ENCODE peak calls at places on chromosomes 6 and 20, in eight cellular contexts. W is PC-3, Q is thoracic aorta, Y is mammary epithelial cell, X is Karpas-422, O is fibroblast of lung, F is mucosa of descending colon, E is astrocyte. Z is an unnamed sample.

GRCh38 chr6:90895299-90896164 is 308.7 kb upstream of the MAP3K7 start:
- DNase-seq in X (no peak), Q (no peak), Y (no peak), O (no peak), E (no peak), W (no peak), F (no peak), Z (no peak)

GRCh38 chr6:150590448-150590847 is 9.2 kb upstream of the PLEKHG1 start:
- DNase-seq in O (no peak), W (no peak), E (no peak), Y (no peak), Q (no peak), X (peak; percentile 81), F (no peak), Z (no peak)

GRCh38 chr6:143607168-143607567 is 70.6 kb upstream of the PHACTR2 start:
- DNase-seq in W (no peak), O (no peak), Q (no peak), X (no peak), Y (no peak), F (no peak), E (no peak), Z (no peak)

GRCh38 chr20:5612476-5613291 is 137.5 kb upstream of the SHLD1 start:
- DNase-seq in X (no peak), E (peak; percentile 79), F (no peak), W (peak; percentile 64), Q (no peak), O (peak; percentile 90), Y (peak; percentile 30), Z (no peak)

GRCh38 chr20:43459022-43459942 is 1.6 kb downstream of the SRSF6 start:
- DNase-seq in E (no peak), Y (peak; percentile 21), Q (no peak), X (no peak), O (peak; percentile 35), F (peak; percentile 48), W (no peak), Z (peak; percentile 45)

GRCh38 chr20:32089637-32090330 is 19.7 kb upstream of the TM9SF4 start:
- DNase-seq in Q (no peak), O (no peak), Y (no peak), X (no peak), W (no peak), F (no peak), E (no peak), Z (no peak)

GRCh38 chr6:4459032-4459431 is 317.2 kb upstream of the CDYL start:
- DNase-seq in F (no peak), X (no peak), O (peak; percentile 71), E (peak; percentile 89), Y (peak; percentile 72), W (peak; percentile 66), Q (no peak), Z (peak; percentile 52)

GRCh38 chr6:41074692-41075436 is 2.1 kb downstream of the NFYA start:
- DNase-seq in Y (no peak), Q (no peak), E (no peak), X (no peak), F (no peak), W (no peak), O (no peak), Z (no peak)

GRCh38 chr6:39892490-39893129 is 41.7 kb downstream of the MOCS1 start:
- DNase-seq in Y (peak; percentile 17), F (peak; percentile 78), X (peak; percentile 64), Q (peak; percentile 18), W (peak; percentile 44), O (peak; percentile 75), E (peak; percentile 26), Z (peak; percentile 17)

GRCh38 chr6:31780507-31781243 is 3.5 kb upstream of the VWA7 start:
- DNase-seq in F (no peak), W (no peak), Y (no peak), Q (no peak), O (no peak), X (no peak), E (no peak), Z (no peak)

GRCh38 chr6:31781244-31782125 is 4.4 kb upstream of the VWA7 start:
- DNase-seq in X (no peak), O (no peak), F (no peak), E (no peak), Q (no peak), Y (no peak), W (no peak), Z (no peak)

GRCh38 chr6:31784270-31784925 is 7.3 kb upstream of the VWA7 start:
- DNase-seq in Y (no peak), Q (no peak), O (no peak), E (no peak), F (no peak), X (no peak), W (no peak), Z (no peak)

GRCh38 chr6:31779908-31780307 is 2.8 kb upstream of the VWA7 start:
- DNase-seq in W (no peak), Y (no peak), Q (no peak), O (no peak), X (no peak), E (no peak), F (no peak), Z (no peak)

DNA sequence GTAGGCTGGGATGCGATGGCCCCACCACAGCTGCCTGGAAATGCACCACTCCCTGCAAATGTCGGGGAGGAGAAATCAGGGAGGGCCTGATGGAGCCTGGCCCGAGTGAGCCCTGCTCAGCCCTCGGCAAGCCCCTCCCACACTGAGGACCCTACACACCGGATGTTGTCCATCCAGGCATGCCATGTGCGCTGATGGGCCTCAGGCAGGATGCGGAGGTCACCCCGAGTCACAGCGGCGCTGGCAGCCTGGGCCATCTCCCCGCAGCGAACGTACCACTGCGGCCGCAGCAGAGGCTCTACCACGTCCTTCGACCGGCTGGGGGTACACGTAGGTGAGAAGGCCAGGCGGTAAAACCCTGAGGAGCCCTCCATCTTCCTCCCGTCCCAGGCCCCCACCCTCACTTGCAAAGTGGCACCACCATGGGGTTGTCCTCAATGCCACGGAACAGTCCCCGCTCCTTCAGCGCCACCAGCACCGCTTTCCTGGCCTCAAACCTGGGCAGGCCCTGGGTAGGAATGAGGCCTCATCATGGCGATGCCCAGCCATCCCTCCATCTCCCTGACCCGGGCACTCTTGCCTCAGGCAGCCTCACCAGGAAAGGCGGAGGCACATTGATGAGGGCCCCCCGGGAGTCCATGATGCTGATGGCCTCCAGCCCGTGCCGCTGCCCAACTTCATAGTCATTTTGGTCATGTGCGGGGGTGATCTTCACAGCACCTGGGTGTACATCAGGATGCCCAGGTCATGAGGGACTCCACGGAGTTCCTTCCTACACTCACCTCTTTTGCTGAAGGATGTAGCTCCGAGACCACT is 5.2 kb upstream of the VWA7 start:
- DNase-seq in Q (no peak), F (no peak), X (no peak), Y (no peak), E (no peak), W (no peak), O (no peak), Z (no peak)
- H3K36me3 ChIP-seq in Q (peaks cover 50% of the 10 kb centered on the region), F (peaks cover 3% of the 10 kb centered on the region), X (peaks cover 18% of the 10 kb centered on the region), Y (peaks cover 19% of the 10 kb centered on the region), E (peaks cover 20% of the 10 kb centered on the region), W (peaks cover 59% of the 10 kb centered on the region), O (peaks cover 27% of the 10 kb centered on the region), Z (peaks cover 13% of the 10 kb centered on the region)

GRCh38 chr6:156790711-156791110 is 13.5 kb downstream of the ARID1B start:
- DNase-seq in F (no peak), E (no peak), O (no peak), Q (no peak), X (no peak), W (no peak), Y (no peak), Z (no peak)
- H3K36me3 ChIP-seq in F (no peaks in the 10 kb centered on the region), E (no peaks in the 10 kb centered on the region), O (no peaks in the 10 kb centered on the region), Q (no peaks in the 10 kb centered on the region), X (peaks cover 1% of the 10 kb centered on the region), W (no peaks in the 10 kb centered on the region), Y (no peaks in the 10 kb centered on the region), Z (no peaks in the 10 kb centered on the region)

GRCh38 chr20:49907405-49908257 is 7.7 kb downstream of the SPATA2 start:
- DNase-seq in Q (no peak), F (no peak), Y (no peak), X (no peak), O (no peak), W (no peak), E (no peak), Z (no peak)
- H3K36me3 ChIP-seq in Q (peaks cover 50% of the 10 kb centered on the region), F (peaks cover 18% of the 10 kb centered on the region), Y (peaks cover 4% of the 10 kb centered on the region), X (no peaks in the 10 kb centered on the region), O (peaks cover 12% of the 10 kb centered on the region), W (peaks cover 40% of the 10 kb centered on the region), E (peaks cover 10% of the 10 kb centered on the region), Z (peaks cover 56% of the 10 kb centered on the region)

GRCh38 chr6:87808005-87808757 is 106.1 kb upstream of the AKIRIN2 start:
- DNase-seq in E (peak; percentile 88), Y (peak; percentile 93), Q (no peak), O (no peak), W (peak; percentile 91), F (no peak), X (no peak), Z (no peak)
- H3K36me3 ChIP-seq in E (no peaks in the 10 kb centered on the region), Y (no peaks in the 10 kb centered on the region), Q (no peaks in the 10 kb centered on the region), O (no peaks in the 10 kb centered on the region), W (no peaks in the 10 kb centered on the region), F (no peaks in the 10 kb centered on the region), X (no peaks in the 10 kb centered on the region), Z (no peaks in the 10 kb centered on the region)

GRCh38 chr20:34448517-34448916 is 67.7 kb upstream of the DYNLRB1 start:
- DNase-seq in F (no peak), W (no peak), Y (no peak), O (no peak), Q (no peak), X (no peak), E (no peak), Z (no peak)

GRCh38 chr20:34449674-34450592 is 66.3 kb upstream of the DYNLRB1 start:
- DNase-seq in F (no peak), Q (no peak), X (no peak), W (no peak), O (no peak), Y (no peak), E (no peak), Z (no peak)

GRCh38 chr20:34452281-34452982 is 63.8 kb upstream of the DYNLRB1 start:
- DNase-seq in O (no peak), Q (no peak), Y (no peak), E (no peak), F (no peak), W (no peak), X (no peak), Z (no peak)
- H3K36me3 ChIP-seq in O (peaks cover 5% of the 10 kb centered on the region), Q (peaks cover 10% of the 10 kb centered on the region), Y (peaks cover 59% of the 10 kb centered on the region), E (peaks cover 31% of the 10 kb centered on the region), F (no peaks in the 10 kb centered on the region), W (peaks cover 29% of the 10 kb centered on the region), X (peaks cover 18% of the 10 kb centered on the region), Z (peaks cover 42% of the 10 kb centered on the region)